ENCODE peak calls at places on chromosomes 11 and 22, in six cellular contexts. K is WTC11, S is GM12878, H is K562, D is H1, B is HepG2. Q is an unnamed sample.
A peak's percentile ranks its signal among the peaks of the same experiment; 100 is the strongest.

GRCh38 chr11:68066742-68067141 is 27.9 kb downstream of the TCIRG1 start:
- DNase-seq in S (no peak), B (no peak), K (no peak), H (no peak), D (no peak), Q (no peak)

GRCh38 chr11:119585038-119585666 is 143.8 kb downstream of the NECTIN1 start:
- DNase-seq in S (no peak), D (peak; percentile 76), B (no peak), H (no peak), K (peak; percentile 63), Q (no peak)

GRCh38 chr11:75431533-75432525 is 1.2 kb downstream of the KLHL35 start:
- DNase-seq in B (no peak), S (no peak), K (peak; percentile 36), H (no peak), D (no peak), Q (no peak)

GRCh38 chr22:50017701-50018224 is 5.2 kb upstream of the IL17REL start:
- DNase-seq in H (no peak), S (no peak), K (no peak), D (no peak), B (no peak), Q (no peak)

GRCh38 chr11:88886796-88887195 is 179.0 kb downstream of the GRM5 start:
- DNase-seq in K (peak; percentile 57), H (peak; percentile 27), D (peak; percentile 63), B (peak; percentile 40), S (peak; percentile 11), Q (peak; percentile 55)

GRCh38 chr11:61048368-61049065 is 53.8 kb upstream of the CD5 start:
- DNase-seq in K (no peak), D (no peak), H (no peak), S (no peak), B (no peak), Q (no peak)

GRCh38 chr22:49136816-49137180 is 690.9 kb downstream of the BRD1 start:
- DNase-seq in D (no peak), K (no peak), H (no peak), B (no peak), S (no peak), Q (no peak)

GRCh38 chr22:18044548-18045271 is 20.3 kb upstream of the MICAL3 start:
- DNase-seq in S (no peak), H (no peak), K (no peak), D (no peak), B (peak; percentile 94), Q (no peak)

GRCh38 chr11:57321388-57321995 is 3.3 kb downstream of the TNKS1BP1 start:
- DNase-seq in B (no peak), H (no peak), D (no peak), K (no peak), S (no peak), Q (no peak)

GRCh38 chr11:65434057-65434666 is 11.6 kb downstream of the NEAT1 start:
- DNase-seq in K (no peak), S (no peak), H (peak; percentile 31), B (no peak), D (no peak), Q (no peak)

GRCh38 chr22:27748355-27749168 is 53.0 kb downstream of the MN1 start:
- DNase-seq in H (no peak), S (no peak), D (peak; percentile 72), B (no peak), K (peak; percentile 62), Q (no peak)

GRCh38 chr22:43437871-43438475 is 26.2 kb downstream of the MPPED1 start:
- DNase-seq in H (no peak), D (no peak), K (no peak), B (no peak), S (no peak), Q (no peak)

GRCh38 chr11:134369656-134370525 is 38.1 kb downstream of the GLB1L2 start:
- DNase-seq in K (no peak), B (no peak), D (no peak), S (no peak), H (no peak), Q (no peak)

GRCh38 chr22:45888221-45889092 is 88.5 kb downstream of the WNT7B start:
- DNase-seq in S (no peak), K (peak; percentile 5), H (no peak), D (no peak), B (no peak), Q (no peak)

GRCh38 chr11:117221775-117222517 is 9.9 kb downstream of the PCSK7 start:
- DNase-seq in H (no peak), D (no peak), B (no peak), K (no peak), S (no peak), Q (no peak)

GRCh38 chr11:44952500-44953260 is 2.0 kb upstream of the TP53I11 start:
- DNase-seq in K (no peak), S (no peak), D (no peak), B (no peak), H (no peak), Q (no peak)

GRCh38 chr22:50738649-50739227 is 734 bp downstream of the ACR start:
- DNase-seq in S (no peak), H (no peak), B (no peak), K (no peak), D (no peak), Q (no peak)

GRCh38 chr11:28529540-28530410 is 421.6 kb downstream of the METTL15 start:
- DNase-seq in S (no peak), H (peak; percentile 36), D (no peak), B (peak; percentile 50), K (no peak), Q (peak; percentile 37)

GRCh38 chr11:132116516-132116915 is 746.1 kb downstream of the NTM start:
- DNase-seq in K (no peak), D (no peak), H (no peak), B (no peak), S (no peak), Q (no peak)

GRCh38 chr11:120858740-120859139 is 165.2 kb upstream of the TBCEL start:
- DNase-seq in H (no peak), K (no peak), B (no peak), D (no peak), S (no peak), Q (no peak)
- TF ChIP-seq ATF3 in H (no peak), K (no peak), B (no peak), D (no peak), S (no peak), Q (no peak)

GRCh38 chr22:21791635-21792625 is 56.3 kb upstream of the YPEL1 start:
- DNase-seq in H (peak; percentile 99), B (no peak), S (peak; percentile 62), D (no peak), K (no peak), Q (no peak)
- TF ChIP-seq ATF3 in H (no peak), B (no peak), S (no peak), D (no peak), K (no peak), Q (no peak)

GRCh38 chr22:19482297-19482696 is 2.6 kb downstream of the CDC45 start:
- DNase-seq in K (no peak), H (no peak), S (no peak), B (no peak), D (no peak), Q (no peak)

GRCh38 chr22:19478466-19479357 is at the start of gene UFD1:
- DNase-seq in K (peak; percentile 85), H (peak; percentile 95), D (peak; percentile 88), S (no peak), B (peak; percentile 70), Q (no peak)

GRCh38 chr22:19480789-19481188 is 1.1 kb downstream of the CDC45 start:
- DNase-seq in D (no peak), B (no peak), K (no peak), S (no peak), H (peak; percentile 59), Q (no peak)

GRCh38 chr22:19479358-19480172 is at the start of gene CDC45:
- DNase-seq in H (peak; percentile 100), K (peak; percentile 95), B (peak; percentile 97), D (peak; percentile 88), S (peak; percentile 93), Q (peak; percentile 96)

DNA sequence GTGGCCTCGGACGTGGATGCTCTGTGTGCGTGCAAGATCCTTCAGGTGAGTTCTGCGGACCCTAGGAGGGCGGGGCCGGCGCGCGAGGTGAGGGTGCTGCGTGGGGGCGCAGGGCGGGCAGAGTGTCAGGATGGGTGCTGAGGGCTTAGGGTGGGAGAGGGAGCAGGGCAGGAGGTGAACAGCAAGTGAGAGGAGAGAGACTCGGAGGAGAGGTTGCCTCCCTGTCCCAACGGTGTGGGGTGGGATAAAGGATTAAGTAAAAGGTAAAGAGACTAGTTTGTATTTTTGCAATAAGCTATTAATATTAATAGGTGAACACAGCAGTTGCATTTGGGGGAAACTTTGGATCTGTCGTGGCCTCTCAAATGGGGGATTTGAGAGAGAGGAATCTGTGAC is 451 bp downstream of the CDC45 start:
- DNase-seq in H (peak; percentile 69), K (no peak), S (no peak), D (no peak), B (peak; percentile 7), Q (no peak)
- TF ChIP-seq ATF3 in H (no peak), K (no peak), S (no peak), D (no peak), B (no peak), Q (no peak)

DNA sequence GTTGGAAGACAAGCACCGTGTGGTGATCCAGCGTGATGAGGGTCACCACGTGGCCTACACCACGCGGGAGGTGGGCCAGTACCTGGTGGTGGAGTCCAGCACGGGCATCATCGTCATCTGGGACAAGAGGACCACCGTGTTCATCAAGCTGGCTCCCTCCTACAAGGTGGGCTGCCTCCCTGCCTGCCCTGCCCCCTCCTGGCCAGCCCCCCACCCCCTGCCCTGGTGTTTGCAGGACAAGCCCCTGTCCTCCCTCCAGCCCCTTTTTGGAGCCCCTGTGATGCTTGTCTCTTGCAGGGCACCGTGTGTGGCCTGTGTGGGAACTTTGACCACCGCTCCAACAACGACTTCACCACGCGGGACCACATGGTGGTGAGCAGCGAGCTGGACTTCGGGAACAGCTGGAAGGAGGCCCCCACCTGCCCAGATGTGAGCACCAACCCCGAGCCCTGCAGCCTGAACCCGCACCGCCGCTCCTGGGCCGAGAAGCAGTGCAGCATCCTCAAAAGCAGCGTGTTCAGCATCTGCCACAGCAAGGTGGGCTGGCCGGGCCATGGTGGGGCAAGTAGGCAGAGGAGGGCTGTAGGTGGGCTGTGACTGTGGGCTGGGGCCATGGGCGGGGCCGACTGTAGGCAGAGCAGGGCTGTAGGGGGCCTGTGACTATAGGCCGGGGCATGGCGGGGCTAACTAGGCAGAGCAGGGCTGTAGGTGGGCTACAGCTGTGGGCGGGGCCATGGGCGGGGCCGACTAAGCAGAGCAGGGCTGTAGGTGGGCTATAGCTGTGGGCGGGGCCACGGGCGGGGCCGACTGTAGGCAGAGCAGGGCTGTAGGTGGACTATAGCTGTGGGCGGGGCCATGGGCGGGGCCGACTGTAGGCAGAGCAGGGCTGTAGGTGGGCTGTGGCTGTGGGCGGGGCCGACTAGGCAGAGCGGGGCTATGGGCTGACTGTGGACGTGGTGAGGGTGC is 13.6 kb downstream of the MUC2 start:
- DNase-seq in B (peak; percentile 12), S (no peak), K (no peak), H (peak; percentile 44), D (no peak), Q (no peak)
- TF ChIP-seq ATF3 in B (no peak), S (no peak), K (no peak), H (no peak), D (no peak), Q (no peak)

Q was measured in HCT116.